ENCODE peak calls at places on chromosomes 7 and 10, in six cellular contexts. A, V, Y, J, W and Q are unnamed samples.

GRCh38 chr7:4939971-4940720 is 18.8 kb downstream of the MMD2 start:
- DNase-seq in Y (no peak), J (no peak), V (no peak), A (no peak), W (no peak), Q (no peak)

GRCh38 chr10:102411341-102412255 is 7.0 kb downstream of the PSD start:
- DNase-seq in A (no peak), W (no peak), V (no peak), Y (no peak), J (no peak), Q (no peak)

GRCh38 chr7:44281811-44282600 is 43.4 kb downstream of the CAMK2B start:
- DNase-seq in W (peak; percentile 13), Y (no peak), V (no peak), J (no peak), A (peak; percentile 81), Q (no peak)

GRCh38 chr10:130027716-130028464 is 63.8 kb upstream of the EBF3 start:
- DNase-seq in Y (no peak), V (no peak), A (no peak), W (no peak), J (no peak), Q (no peak)

GRCh38 chr7:50304158-50304910 is at the start of gene IKZF1:
- DNase-seq in Y (no peak), W (no peak), A (no peak), J (no peak), V (peak; percentile 73), Q (peak; percentile 66)

GRCh38 chr10:112955736-112956421 is 5.8 kb downstream of the TCF7L2 start:
- DNase-seq in A (no peak), Y (peak; percentile 92), J (peak; percentile 73), V (no peak), W (no peak), Q (no peak)

GRCh38 chr7:121084748-121085336 is 96.3 kb downstream of the CPED1 start:
- DNase-seq in J (peak; percentile 90), Y (peak; percentile 98), V (no peak), W (no peak), A (no peak), Q (no peak)

GRCh38 chr7:22204312-22204711 is 152.6 kb downstream of the RAPGEF5 start:
- DNase-seq in Y (peak; percentile 67), J (no peak), V (no peak), W (no peak), A (no peak), Q (no peak)

GRCh38 chr10:119225288-119225687 is 17.9 kb downstream of the GRK5 start:
- DNase-seq in A (no peak), Y (no peak), J (no peak), V (no peak), W (no peak), Q (no peak)

GRCh38 chr10:52436664-52437063 is 122.6 kb downstream of the DKK1 start:
- DNase-seq in A (no peak), Y (peak; percentile 57), J (no peak), W (no peak), V (no peak), Q (no peak)

GRCh38 chr10:1011696-1012095 is 14.0 kb downstream of the IDI2 start:
- DNase-seq in J (no peak), W (no peak), Y (no peak), V (no peak), A (no peak), Q (no peak)

GRCh38 chr7:110051386-110051785 is 1039.5 kb upstream of the LRRN3 start:
- DNase-seq in J (no peak), V (no peak), Y (no peak), W (no peak), A (no peak), Q (no peak)

GRCh38 chr7:150901160-150902035 is 49.1 kb downstream of the AOC1 start:
- DNase-seq in Y (no peak), J (no peak), V (no peak), W (no peak), A (no peak), Q (no peak)

GRCh38 chr7:99362801-99363200 is 11.7 kb upstream of the ARPC1B start:
- DNase-seq in W (no peak), J (peak; percentile 70), A (no peak), Y (peak; percentile 91), V (no peak), Q (no peak)

GRCh38 chr7:23471090-23471859 is 984 bp upstream of the IGF2BP3 start:
- DNase-seq in J (no peak), A (peak; percentile 92), Y (no peak), W (peak; percentile 74), V (peak; percentile 88), Q (peak; percentile 48)

GRCh38 chr10:117391436-117392205 is 16.4 kb upstream of the PDZD8 start:
- DNase-seq in W (no peak), V (no peak), J (no peak), Y (peak; percentile 79), A (no peak), Q (no peak)

GRCh38 chr10:1741450-1741849 is 4.1 kb upstream of the ADARB2 start:
- DNase-seq in A (no peak), Y (no peak), W (no peak), J (no peak), V (no peak), Q (no peak)

GRCh38 chr7:37927739-37928444 is 7.5 kb downstream of the EPDR1 start:
- DNase-seq in V (no peak), W (no peak), J (no peak), Y (peak; percentile 41), A (no peak), Q (no peak)

GRCh38 chr7:73823873-73824597 is 6.8 kb upstream of the CLDN4 start:
- DNase-seq in W (no peak), J (no peak), V (no peak), A (no peak), Y (no peak), Q (no peak)

GRCh38 chr10:104255244-104255981 is 721 bp downstream of the GSTO1 start:
- DNase-seq in V (peak; percentile 54), J (no peak), W (no peak), A (no peak), Y (peak; percentile 83), Q (no peak)

GRCh38 chr7:36620166-36620708 is 104.1 kb downstream of the AOAH start:
- DNase-seq in J (no peak), W (no peak), A (no peak), Y (no peak), V (no peak), Q (no peak)

GRCh38 chr7:137508437-137509175 is 165.1 kb upstream of the PTN start:
- DNase-seq in W (no peak), A (no peak), V (no peak), J (peak; percentile 33), Y (peak; percentile 78), Q (no peak)

GRCh38 chr7:8105449-8106095 is 137.0 kb downstream of the GLCCI1 start:
- DNase-seq in W (no peak), A (no peak), Y (no peak), V (no peak), J (no peak), Q (peak; percentile 37)

GRCh38 chr10:46272863-46273415 is 13.9 kb upstream of the ANTXRL start:
- DNase-seq in A (peak; percentile 56), V (no peak), J (no peak), Y (no peak), W (no peak), Q (no peak)

GRCh38 chr10:46268076-46268881 is 18.5 kb upstream of the ANTXRL start:
- DNase-seq in Y (no peak), W (no peak), J (no peak), A (peak; percentile 59), V (peak; percentile 47), Q (peak; percentile 81)

GRCh38 chr10:46277840-46278239 is 9.0 kb upstream of the ANTXRL start:
- DNase-seq in Y (no peak), J (no peak), A (no peak), V (no peak), W (no peak), Q (no peak)

GRCh38 chr10:46270086-46270811 is 16.5 kb upstream of the ANTXRL start:
- DNase-seq in A (peak; percentile 81), Y (no peak), W (no peak), J (no peak), V (no peak), Q (no peak)

GRCh38 chr10:46273506-46274477 is 13.0 kb upstream of the ANTXRL start:
- DNase-seq in W (no peak), V (no peak), Y (no peak), A (peak; percentile 59), J (no peak), Q (peak; percentile 36)
- TF ChIP-seq CTCF in W (no peak), V (no peak), Y (peak; percentile 23), A (no peak), J (no peak), Q (no peak)

GRCh38 chr10:84181631-84182030 is 8.0 kb downstream of the GPR15LG start:
- DNase-seq in W (no peak), J (no peak), Y (no peak), A (no peak), V (no peak), Q (no peak)

GRCh38 chr10:84177541-84178386 is 4.2 kb downstream of the GPR15LG start:
- DNase-seq in V (no peak), A (no peak), Y (no peak), W (no peak), J (no peak), Q (peak; percentile 74)

GRCh38 chr10:84176836-84177474 is 3.4 kb downstream of the GPR15LG start:
- DNase-seq in V (no peak), Y (no peak), A (peak; percentile 78), J (no peak), W (no peak), Q (no peak)

GRCh38 chr10:84178387-84178697 is 4.7 kb downstream of the GPR15LG start:
- DNase-seq in A (no peak), V (no peak), Y (no peak), J (no peak), W (no peak), Q (no peak)

DNA sequence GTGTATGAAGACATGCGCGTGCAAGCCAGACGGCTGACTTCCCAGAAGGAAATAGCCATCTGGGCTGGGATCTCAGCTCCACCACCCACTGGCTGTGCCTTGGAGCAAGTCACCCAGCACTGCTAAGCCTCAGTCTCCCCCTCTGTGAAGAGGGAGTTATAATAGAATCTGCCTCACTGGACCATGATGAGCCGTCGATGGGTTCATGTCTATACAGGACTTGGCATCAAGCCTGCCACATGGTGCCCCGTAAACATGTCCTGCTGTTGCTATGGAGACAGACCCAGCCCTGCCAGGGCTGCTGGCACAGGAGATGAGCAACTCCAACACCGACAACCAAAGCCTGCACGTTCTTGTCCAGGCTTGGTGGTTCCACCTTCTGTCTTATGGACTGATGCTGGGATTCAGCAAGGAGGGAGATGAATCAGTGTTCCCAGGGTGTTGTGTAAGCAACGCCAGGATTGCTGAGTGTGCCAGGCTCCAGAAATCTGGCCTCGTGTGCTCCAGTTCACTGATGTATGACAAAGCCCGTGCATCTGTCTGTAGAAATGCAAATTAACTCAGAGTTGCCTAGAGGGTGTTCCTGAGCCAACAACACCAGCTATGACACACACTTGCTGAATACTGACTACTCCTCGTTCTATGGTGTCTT is 5.6 kb downstream of the GPR15LG start:
- DNase-seq in A (no peak), W (no peak), Y (peak; percentile 74), J (peak; percentile 34), V (peak; percentile 60), Q (peak; percentile 54)
- TF ChIP-seq CTCF in A (no peak), W (no peak), Y (no peak), J (no peak), V (no peak), Q (no peak)

GRCh38 chr10:49202266-49202665 is 14.1 kb upstream of the TMEM273 start:
- DNase-seq in V (no peak), J (no peak), Y (no peak), A (no peak), W (no peak), Q (no peak)
- TF ChIP-seq CTCF in V (no peak), J (no peak), Y (no peak), A (no peak), W (no peak), Q (no peak)

GRCh38 chr7:52569151-52569550 is 466.3 kb upstream of the POM121L12 start:
- DNase-seq in W (no peak), J (no peak), A (no peak), V (no peak), Y (no peak), Q (no peak)

GRCh38 chr7:52565980-52566379 is 469.5 kb upstream of the POM121L12 start:
- DNase-seq in W (no peak), J (no peak), Y (no peak), A (no peak), V (no peak), Q (no peak)
- TF ChIP-seq CTCF in W (no peak), J (no peak), Y (no peak), A (no peak), V (no peak), Q (no peak)